ENCODE peak calls at places on chromosome 15, in five cellular contexts. One of them, this sample, is unnamed. For H3K4me1, the result is how much of the 10 kb centered on the place peaks cover.

GRCh38 chr15:100890850-100891249 is 11.2 kb downstream of the ALDH1A3 start:
- DNase-seq in endothelial cell of umbilical vein: no peak
- DNase-seq in heart right ventricle: no peak
- DNase-seq in naive thymus-derived CD4-positive, alpha-beta T cell: no peak
- DNase-seq in tibial artery: no peak
- DNase-seq in this sample: no peak

GRCh38 chr15:34241376-34242350 is 16.8 kb downstream of the EMC4 start:
- DNase-seq in endothelial cell of umbilical vein: peak
- DNase-seq in heart right ventricle: no peak
- DNase-seq in naive thymus-derived CD4-positive, alpha-beta T cell: peak
- DNase-seq in tibial artery: no peak
- DNase-seq in this sample: peak

GRCh38 chr15:29140475-29141172 is 129.0 kb downstream of the NSMCE3 start:
- DNase-seq in endothelial cell of umbilical vein: no peak
- DNase-seq in heart right ventricle: no peak
- DNase-seq in naive thymus-derived CD4-positive, alpha-beta T cell: no peak
- DNase-seq in tibial artery: peak
- DNase-seq in this sample: no peak

GRCh38 chr15:90419738-90420487 is 31.9 kb downstream of the IQGAP1 start:
- DNase-seq in endothelial cell of umbilical vein: peak
- DNase-seq in heart right ventricle: no peak
- DNase-seq in naive thymus-derived CD4-positive, alpha-beta T cell: no peak
- DNase-seq in tibial artery: no peak
- DNase-seq in this sample: no peak

GRCh38 chr15:101091080-101092017 is 160.5 kb downstream of the CHSY1 start:
- DNase-seq in endothelial cell of umbilical vein: peak
- DNase-seq in heart right ventricle: peak
- DNase-seq in naive thymus-derived CD4-positive, alpha-beta T cell: no peak
- DNase-seq in tibial artery: no peak
- DNase-seq in this sample: no peak

GRCh38 chr15:39787479-39787878 is 4.8 kb upstream of the FSIP1 start:
- DNase-seq in endothelial cell of umbilical vein: peak
- DNase-seq in heart right ventricle: no peak
- DNase-seq in naive thymus-derived CD4-positive, alpha-beta T cell: no peak
- DNase-seq in tibial artery: no peak
- DNase-seq in this sample: no peak

GRCh38 chr15:90022345-90022744 is 21.2 kb downstream of the ZNF710 start:
- DNase-seq in endothelial cell of umbilical vein: no peak
- DNase-seq in heart right ventricle: no peak
- DNase-seq in naive thymus-derived CD4-positive, alpha-beta T cell: no peak
- DNase-seq in tibial artery: no peak
- DNase-seq in this sample: no peak

GRCh38 chr15:31571676-31572075 is 245.0 kb downstream of the KLF13 start:
- DNase-seq in endothelial cell of umbilical vein: no peak
- DNase-seq in heart right ventricle: no peak
- DNase-seq in naive thymus-derived CD4-positive, alpha-beta T cell: no peak
- DNase-seq in tibial artery: no peak
- DNase-seq in this sample: no peak

GRCh38 chr15:52247032-52247431 is 48.6 kb downstream of the MYO5C start:
- DNase-seq in endothelial cell of umbilical vein: no peak
- DNase-seq in heart right ventricle: no peak
- DNase-seq in naive thymus-derived CD4-positive, alpha-beta T cell: no peak
- DNase-seq in tibial artery: no peak
- DNase-seq in this sample: no peak

GRCh38 chr15:72472907-72473669 is 1.0 kb upstream of the ARIH1 start:
- DNase-seq in endothelial cell of umbilical vein: no peak
- DNase-seq in heart right ventricle: no peak
- DNase-seq in naive thymus-derived CD4-positive, alpha-beta T cell: peak
- DNase-seq in tibial artery: no peak
- DNase-seq in this sample: no peak

GRCh38 chr15:90645873-90646605 is 71.1 kb upstream of the BLM start:
- DNase-seq in endothelial cell of umbilical vein: no peak
- DNase-seq in heart right ventricle: no peak
- DNase-seq in naive thymus-derived CD4-positive, alpha-beta T cell: no peak
- DNase-seq in tibial artery: peak
- DNase-seq in this sample: no peak

GRCh38 chr15:91974321-91974720 is 120.8 kb downstream of the SLCO3A1 start:
- DNase-seq in endothelial cell of umbilical vein: no peak
- DNase-seq in heart right ventricle: no peak
- DNase-seq in naive thymus-derived CD4-positive, alpha-beta T cell: no peak
- DNase-seq in tibial artery: peak
- DNase-seq in this sample: no peak

GRCh38 chr15:62059818-62060115 is 480 bp downstream of the VPS13C start:
- DNase-seq in endothelial cell of umbilical vein: no peak
- DNase-seq in heart right ventricle: peak
- DNase-seq in naive thymus-derived CD4-positive, alpha-beta T cell: peak
- DNase-seq in tibial artery: peak
- DNase-seq in this sample: peak

GRCh38 chr15:77819841-77820728 is 187.4 kb upstream of the LINGO1 start:
- DNase-seq in endothelial cell of umbilical vein: peak
- DNase-seq in heart right ventricle: no peak
- DNase-seq in naive thymus-derived CD4-positive, alpha-beta T cell: no peak
- DNase-seq in tibial artery: no peak
- DNase-seq in this sample: no peak

GRCh38 chr15:23420806-23421575 is 26.1 kb downstream of the GOLGA6L2 start:
- DNase-seq in endothelial cell of umbilical vein: no peak
- DNase-seq in heart right ventricle: no peak
- DNase-seq in naive thymus-derived CD4-positive, alpha-beta T cell: no peak
- DNase-seq in tibial artery: peak
- DNase-seq in this sample: no peak

GRCh38 chr15:73389539-73389938 is 20.8 kb upstream of the HCN4 start:
- DNase-seq in endothelial cell of umbilical vein: no peak
- DNase-seq in heart right ventricle: no peak
- DNase-seq in naive thymus-derived CD4-positive, alpha-beta T cell: no peak
- DNase-seq in tibial artery: peak
- DNase-seq in this sample: no peak

GRCh38 chr15:50149090-50149489 is 30.1 kb upstream of the ATP8B4 start:
- DNase-seq in endothelial cell of umbilical vein: no peak
- DNase-seq in heart right ventricle: no peak
- DNase-seq in naive thymus-derived CD4-positive, alpha-beta T cell: no peak
- DNase-seq in tibial artery: no peak
- DNase-seq in this sample: no peak

DNA sequence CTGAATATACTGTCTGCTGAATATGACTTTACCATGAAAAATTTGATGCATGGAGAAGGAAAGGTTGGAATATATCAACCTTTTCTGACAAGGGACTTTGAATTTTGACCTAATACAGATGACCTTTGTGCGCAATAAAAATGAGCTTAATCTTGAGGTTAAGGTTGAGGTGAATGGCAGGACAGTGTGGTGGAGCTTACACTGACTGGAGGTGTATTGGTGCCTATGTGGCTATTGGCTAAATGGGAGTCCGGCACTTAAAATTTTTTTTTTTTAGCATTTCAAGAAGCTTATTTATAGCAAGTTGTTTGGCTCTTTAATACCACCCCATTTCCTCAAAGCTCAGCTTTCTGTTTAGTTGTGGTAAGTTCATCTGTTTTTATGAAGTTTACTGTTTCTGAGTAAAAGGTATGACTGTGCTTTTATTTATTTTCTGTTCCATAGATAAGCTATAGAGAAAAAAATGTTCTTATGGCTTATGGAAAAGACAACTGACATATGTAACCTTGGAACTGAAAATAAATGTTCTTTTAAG is 15.2 kb downstream of the CDIN1 start:
- DNase-seq in endothelial cell of umbilical vein: no peak
- DNase-seq in heart right ventricle: no peak
- DNase-seq in naive thymus-derived CD4-positive, alpha-beta T cell: no peak
- DNase-seq in tibial artery: no peak
- DNase-seq in this sample: no peak
- H3K4me1 ChIP-seq in endothelial cell of umbilical vein: under half
- H3K4me1 ChIP-seq in heart right ventricle: under half
- H3K4me1 ChIP-seq in naive thymus-derived CD4-positive, alpha-beta T cell: under half
- H3K4me1 ChIP-seq in tibial artery: under half
- H3K4me1 ChIP-seq in this sample: under half

GRCh38 chr15:57746752-57747151 is 40.2 kb downstream of the POLR2M start:
- DNase-seq in endothelial cell of umbilical vein: no peak
- DNase-seq in heart right ventricle: no peak
- DNase-seq in naive thymus-derived CD4-positive, alpha-beta T cell: no peak
- DNase-seq in tibial artery: no peak
- DNase-seq in this sample: no peak
- H3K4me3 ChIP-seq in endothelial cell of umbilical vein: no peak
- H3K4me3 ChIP-seq in heart right ventricle: no peak
- H3K4me3 ChIP-seq in naive thymus-derived CD4-positive, alpha-beta T cell: peak
- H3K4me3 ChIP-seq in tibial artery: peak
- H3K4me3 ChIP-seq in this sample: no peak

DNA sequence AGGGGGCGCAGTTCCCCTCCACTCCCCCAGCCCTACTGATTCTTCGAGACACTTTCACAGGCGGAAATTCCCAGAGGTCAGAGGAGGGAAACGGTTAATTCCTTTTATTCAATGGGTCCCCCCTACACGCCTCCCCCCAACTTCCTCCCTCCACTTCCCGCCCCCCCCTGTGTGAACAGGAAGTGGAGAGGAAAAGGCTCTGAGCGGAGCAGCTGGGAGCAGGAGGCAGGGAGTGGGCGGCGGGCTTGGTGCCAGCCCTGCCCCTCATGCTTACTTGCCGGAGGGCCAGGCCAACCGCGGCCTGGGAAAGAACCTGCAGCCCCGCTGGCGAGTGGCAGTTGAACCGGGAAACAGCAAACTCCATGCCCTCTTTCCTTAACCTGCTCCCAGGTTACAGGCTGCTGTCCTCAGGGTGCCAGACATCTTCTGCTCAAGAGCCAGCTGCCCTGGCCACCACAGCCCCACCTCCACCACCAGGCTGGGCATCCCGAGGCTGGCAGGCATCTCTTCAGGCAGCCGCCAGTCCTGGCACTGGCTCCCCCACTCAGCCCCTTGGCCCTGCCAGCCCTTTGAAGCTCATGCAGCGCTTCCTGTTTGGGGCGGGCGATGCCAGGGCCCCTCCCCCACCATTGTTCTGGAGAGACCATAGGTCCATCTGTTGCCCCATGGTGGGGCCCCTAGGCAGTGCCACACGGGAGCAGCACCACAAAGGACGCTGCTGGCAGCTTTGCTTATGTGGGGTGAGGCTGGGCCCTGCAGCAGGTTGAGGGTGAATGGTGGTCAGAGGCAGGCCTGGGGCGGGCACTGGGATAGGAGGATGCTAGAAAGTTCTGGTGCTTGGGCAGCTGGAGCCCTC is 12.9 kb downstream of the VPS18 start:
- DNase-seq in endothelial cell of umbilical vein: peak
- DNase-seq in heart right ventricle: peak
- DNase-seq in naive thymus-derived CD4-positive, alpha-beta T cell: peak
- DNase-seq in tibial artery: no peak
- DNase-seq in this sample: peak
- H3K4me1 ChIP-seq in endothelial cell of umbilical vein: under half
- H3K4me1 ChIP-seq in heart right ventricle: half or more
- H3K4me1 ChIP-seq in naive thymus-derived CD4-positive, alpha-beta T cell: under half
- H3K4me1 ChIP-seq in tibial artery: under half
- H3K4me1 ChIP-seq in this sample: under half

GRCh38 chr15:85496146-85496545 is 115.7 kb downstream of the AKAP13 start:
- DNase-seq in endothelial cell of umbilical vein: no peak
- DNase-seq in heart right ventricle: no peak
- DNase-seq in naive thymus-derived CD4-positive, alpha-beta T cell: no peak
- DNase-seq in tibial artery: no peak
- DNase-seq in this sample: no peak

GRCh38 chr15:85495096-85495495 is 114.7 kb downstream of the AKAP13 start:
- DNase-seq in endothelial cell of umbilical vein: no peak
- DNase-seq in heart right ventricle: no peak
- DNase-seq in naive thymus-derived CD4-positive, alpha-beta T cell: no peak
- DNase-seq in tibial artery: no peak
- DNase-seq in this sample: no peak

GRCh38 chr15:85495542-85495941 is 115.1 kb downstream of the AKAP13 start:
- DNase-seq in endothelial cell of umbilical vein: no peak
- DNase-seq in heart right ventricle: no peak
- DNase-seq in naive thymus-derived CD4-positive, alpha-beta T cell: no peak
- DNase-seq in tibial artery: no peak
- DNase-seq in this sample: no peak

GRCh38 chr15:85493258-85493657 is 112.9 kb downstream of the AKAP13 start:
- DNase-seq in endothelial cell of umbilical vein: no peak
- DNase-seq in heart right ventricle: no peak
- DNase-seq in naive thymus-derived CD4-positive, alpha-beta T cell: no peak
- DNase-seq in tibial artery: no peak
- DNase-seq in this sample: no peak

DNA sequence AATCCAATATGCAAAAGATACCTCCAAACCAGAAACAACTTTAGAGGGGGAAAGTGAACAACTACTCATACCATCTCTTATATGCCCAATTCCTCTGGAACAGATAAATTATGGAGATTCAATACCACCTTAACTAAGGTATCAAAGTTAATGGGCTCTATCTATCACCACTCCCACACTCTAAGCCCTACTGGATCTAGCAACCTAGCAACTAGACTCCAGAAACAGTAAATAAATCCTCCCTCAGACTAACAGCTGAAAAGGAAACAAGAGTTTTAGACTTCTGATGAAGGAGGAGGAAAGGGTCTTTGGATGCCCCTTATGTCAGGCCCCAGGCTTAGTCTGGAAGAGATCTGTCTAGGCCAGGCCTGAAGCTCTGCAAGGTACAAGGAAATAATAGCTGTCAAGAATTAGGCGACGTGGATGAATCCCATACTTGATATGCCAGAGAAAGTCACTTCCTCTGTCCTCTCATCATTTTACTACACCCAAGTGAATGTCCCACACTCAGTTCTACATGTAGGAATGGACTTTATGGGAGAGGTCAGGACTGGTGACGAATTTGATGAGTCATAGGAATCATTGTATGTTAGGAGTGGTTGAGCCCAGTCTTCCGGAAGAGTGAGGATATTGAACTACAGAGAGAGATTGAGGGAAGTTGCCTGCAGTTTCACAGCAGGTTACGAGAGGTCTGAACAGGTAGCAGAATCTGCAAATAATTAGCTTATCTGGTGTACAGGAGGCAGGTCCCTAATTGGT is 113.8 kb downstream of the AKAP13 start:
- DNase-seq in endothelial cell of umbilical vein: peak
- DNase-seq in heart right ventricle: no peak
- DNase-seq in naive thymus-derived CD4-positive, alpha-beta T cell: no peak
- DNase-seq in tibial artery: no peak
- DNase-seq in this sample: peak
- H3K4me3 ChIP-seq in endothelial cell of umbilical vein: no peak
- H3K4me3 ChIP-seq in heart right ventricle: no peak
- H3K4me3 ChIP-seq in naive thymus-derived CD4-positive, alpha-beta T cell: no peak
- H3K4me3 ChIP-seq in tibial artery: no peak
- H3K4me3 ChIP-seq in this sample: no peak

GRCh38 chr15:80854104-80854503 is 74.9 kb downstream of the CEMIP start:
- DNase-seq in endothelial cell of umbilical vein: no peak
- DNase-seq in heart right ventricle: no peak
- DNase-seq in naive thymus-derived CD4-positive, alpha-beta T cell: no peak
- DNase-seq in tibial artery: no peak
- DNase-seq in this sample: no peak
- H3K4me1 ChIP-seq in endothelial cell of umbilical vein: under half
- H3K4me1 ChIP-seq in heart right ventricle: under half
- H3K4me1 ChIP-seq in naive thymus-derived CD4-positive, alpha-beta T cell: under half
- H3K4me1 ChIP-seq in tibial artery: under half
- H3K4me1 ChIP-seq in this sample: under half

GRCh38 chr15:37108725-37109124 is 8.4 kb upstream of the MEIS2 start:
- DNase-seq in endothelial cell of umbilical vein: no peak
- DNase-seq in heart right ventricle: no peak
- DNase-seq in naive thymus-derived CD4-positive, alpha-beta T cell: no peak
- DNase-seq in tibial artery: no peak
- DNase-seq in this sample: no peak

GRCh38 chr15:37107071-37107753 is 6.9 kb upstream of the MEIS2 start:
- DNase-seq in endothelial cell of umbilical vein: no peak
- DNase-seq in heart right ventricle: no peak
- DNase-seq in naive thymus-derived CD4-positive, alpha-beta T cell: no peak
- DNase-seq in tibial artery: no peak
- DNase-seq in this sample: no peak

GRCh38 chr15:37106490-37107001 is 6.2 kb upstream of the MEIS2 start:
- DNase-seq in endothelial cell of umbilical vein: peak
- DNase-seq in heart right ventricle: peak
- DNase-seq in naive thymus-derived CD4-positive, alpha-beta T cell: no peak
- DNase-seq in tibial artery: no peak
- DNase-seq in this sample: no peak

GRCh38 chr15:37109151-37109912 is 9.0 kb upstream of the MEIS2 start:
- DNase-seq in endothelial cell of umbilical vein: no peak
- DNase-seq in heart right ventricle: no peak
- DNase-seq in naive thymus-derived CD4-positive, alpha-beta T cell: no peak
- DNase-seq in tibial artery: no peak
- DNase-seq in this sample: no peak

GRCh38 chr15:37107754-37108724 is 7.7 kb upstream of the MEIS2 start:
- DNase-seq in endothelial cell of umbilical vein: no peak
- DNase-seq in heart right ventricle: no peak
- DNase-seq in naive thymus-derived CD4-positive, alpha-beta T cell: no peak
- DNase-seq in tibial artery: no peak
- DNase-seq in this sample: no peak
- H3K4me3 ChIP-seq in endothelial cell of umbilical vein: no peak
- H3K4me3 ChIP-seq in heart right ventricle: peak
- H3K4me3 ChIP-seq in naive thymus-derived CD4-positive, alpha-beta T cell: no peak
- H3K4me3 ChIP-seq in tibial artery: no peak
- H3K4me3 ChIP-seq in this sample: no peak

This sample was measured in CD4-positive, alpha-beta memory T cell.